ENCODE peak calls at places on chromosomes 5 and 9, in ten cellular contexts. One of them, this sample, is unnamed.

GRCh38 chr5:21071421-21071820 is 1083.4 kb upstream of the CDH18 start:
- DNase-seq in stomach: no peak
- DNase-seq in suprapubic skin: no peak
- DNase-seq in A549: no peak
- DNase-seq in ovary: no peak
- DNase-seq in H1: no peak
- DNase-seq in transverse colon: no peak
- DNase-seq in tibial nerve: no peak
- DNase-seq in K562: no peak
- DNase-seq in esophagus muscularis mucosa: no peak
- DNase-seq in this sample: no peak

GRCh38 chr9:110755179-110755578 is 86.6 kb downstream of the MUSK start:
- DNase-seq in ovary: no peak
- DNase-seq in H1: no peak
- DNase-seq in stomach: no peak
- DNase-seq in suprapubic skin: no peak
- DNase-seq in K562: no peak
- DNase-seq in esophagus muscularis mucosa: no peak
- DNase-seq in A549: no peak
- DNase-seq in transverse colon: no peak
- DNase-seq in tibial nerve: no peak
- DNase-seq in this sample: no peak

GRCh38 chr5:6760636-6761035 is 47.4 kb downstream of the TENT4A start:
- DNase-seq in suprapubic skin: no peak
- DNase-seq in esophagus muscularis mucosa: no peak
- DNase-seq in tibial nerve: peak
- DNase-seq in A549: no peak
- DNase-seq in ovary: no peak
- DNase-seq in stomach: no peak
- DNase-seq in K562: no peak
- DNase-seq in H1: no peak
- DNase-seq in transverse colon: no peak
- DNase-seq in this sample: no peak

GRCh38 chr5:66967826-66968262 is 228.8 kb downstream of the CD180 start:
- DNase-seq in transverse colon: no peak
- DNase-seq in A549: no peak
- DNase-seq in stomach: peak
- DNase-seq in K562: no peak
- DNase-seq in suprapubic skin: no peak
- DNase-seq in ovary: no peak
- DNase-seq in tibial nerve: no peak
- DNase-seq in H1: no peak
- DNase-seq in esophagus muscularis mucosa: no peak
- DNase-seq in this sample: no peak

GRCh38 chr5:149792963-149793362 is 62.9 kb downstream of the PPARGC1B start:
- DNase-seq in suprapubic skin: peak
- DNase-seq in ovary: no peak
- DNase-seq in K562: no peak
- DNase-seq in transverse colon: no peak
- DNase-seq in stomach: no peak
- DNase-seq in A549: peak
- DNase-seq in tibial nerve: no peak
- DNase-seq in H1: no peak
- DNase-seq in esophagus muscularis mucosa: no peak
- DNase-seq in this sample: no peak

GRCh38 chr9:129287595-129288305 is 109.7 kb upstream of the IER5L start:
- DNase-seq in transverse colon: no peak
- DNase-seq in H1: peak
- DNase-seq in A549: no peak
- DNase-seq in tibial nerve: peak
- DNase-seq in esophagus muscularis mucosa: peak
- DNase-seq in suprapubic skin: peak
- DNase-seq in ovary: peak
- DNase-seq in stomach: no peak
- DNase-seq in K562: no peak
- DNase-seq in this sample: peak

GRCh38 chr5:119439140-119439625 is 13.1 kb upstream of the HSD17B4 start:
- DNase-seq in stomach: peak
- DNase-seq in H1: no peak
- DNase-seq in A549: peak
- DNase-seq in transverse colon: peak
- DNase-seq in K562: no peak
- DNase-seq in suprapubic skin: no peak
- DNase-seq in ovary: no peak
- DNase-seq in esophagus muscularis mucosa: no peak
- DNase-seq in tibial nerve: no peak
- DNase-seq in this sample: peak

GRCh38 chr5:174790906-174791305 is 66.5 kb downstream of the MSX2 start:
- DNase-seq in K562: no peak
- DNase-seq in tibial nerve: no peak
- DNase-seq in transverse colon: no peak
- DNase-seq in H1: no peak
- DNase-seq in stomach: no peak
- DNase-seq in esophagus muscularis mucosa: peak
- DNase-seq in A549: no peak
- DNase-seq in ovary: no peak
- DNase-seq in suprapubic skin: no peak
- DNase-seq in this sample: no peak

GRCh38 chr9:106075568-106075967 is 381.2 kb downstream of the TMEM38B start:
- DNase-seq in esophagus muscularis mucosa: no peak
- DNase-seq in transverse colon: no peak
- DNase-seq in A549: no peak
- DNase-seq in stomach: no peak
- DNase-seq in H1: no peak
- DNase-seq in suprapubic skin: no peak
- DNase-seq in ovary: no peak
- DNase-seq in K562: no peak
- DNase-seq in tibial nerve: no peak
- DNase-seq in this sample: no peak

GRCh38 chr9:69748304-69748703 is 11.5 kb downstream of the PTAR1 start:
- DNase-seq in A549: no peak
- DNase-seq in esophagus muscularis mucosa: no peak
- DNase-seq in H1: no peak
- DNase-seq in tibial nerve: no peak
- DNase-seq in stomach: no peak
- DNase-seq in suprapubic skin: no peak
- DNase-seq in K562: no peak
- DNase-seq in ovary: no peak
- DNase-seq in transverse colon: no peak
- DNase-seq in this sample: no peak

GRCh38 chr9:68741751-68742730 is 37.0 kb downstream of the PIP5K1B start:
- DNase-seq in H1: no peak
- DNase-seq in tibial nerve: no peak
- DNase-seq in K562: no peak
- DNase-seq in A549: no peak
- DNase-seq in suprapubic skin: no peak
- DNase-seq in esophagus muscularis mucosa: no peak
- DNase-seq in transverse colon: no peak
- DNase-seq in ovary: no peak
- DNase-seq in stomach: no peak
- DNase-seq in this sample: no peak

GRCh38 chr9:117204971-117205370 is 209.9 kb downstream of the ASTN2 start:
- DNase-seq in H1: no peak
- DNase-seq in stomach: no peak
- DNase-seq in suprapubic skin: no peak
- DNase-seq in K562: no peak
- DNase-seq in esophagus muscularis mucosa: peak
- DNase-seq in ovary: no peak
- DNase-seq in transverse colon: no peak
- DNase-seq in tibial nerve: no peak
- DNase-seq in A549: no peak
- DNase-seq in this sample: no peak
- TF ChIP-seq EP300 in H1: no peak
- TF ChIP-seq EP300 in stomach: no peak
- TF ChIP-seq EP300 in suprapubic skin: no peak
- TF ChIP-seq EP300 in K562: no peak
- TF ChIP-seq EP300 in esophagus muscularis mucosa: no peak
- TF ChIP-seq EP300 in ovary: no peak
- TF ChIP-seq EP300 in transverse colon: no peak
- TF ChIP-seq EP300 in tibial nerve: no peak
- TF ChIP-seq EP300 in A549: no peak
- TF ChIP-seq EP300 in this sample: no peak

DNA sequence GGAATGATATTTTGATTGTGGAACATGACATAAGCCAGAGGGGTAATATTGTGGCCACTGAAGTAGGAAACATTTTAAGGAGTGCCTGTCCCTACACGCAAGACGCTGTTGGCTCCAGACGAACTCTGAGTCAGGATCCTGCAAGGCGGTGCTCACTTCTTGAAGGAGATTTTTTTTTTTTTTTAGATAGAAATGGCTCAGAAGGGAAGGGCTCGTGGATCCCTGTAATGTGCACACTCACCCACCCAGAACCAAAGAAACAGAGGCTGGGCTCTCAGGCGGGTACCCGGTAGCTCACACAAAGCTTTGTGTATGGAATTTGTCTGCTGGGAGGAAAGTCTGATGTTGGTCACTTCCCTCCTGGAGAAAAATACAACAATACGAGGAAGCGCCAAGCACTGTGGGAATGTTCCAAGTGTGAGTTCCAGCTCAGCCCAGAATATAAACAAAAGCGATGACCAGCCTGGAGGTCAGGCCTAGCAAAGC is 25.7 kb downstream of the RAPGEF1 start:
- DNase-seq in ovary: peak
- DNase-seq in A549: peak
- DNase-seq in esophagus muscularis mucosa: no peak
- DNase-seq in transverse colon: no peak
- DNase-seq in tibial nerve: no peak
- DNase-seq in stomach: peak
- DNase-seq in K562: no peak
- DNase-seq in H1: no peak
- DNase-seq in suprapubic skin: no peak
- DNase-seq in this sample: peak
- H3K4me3 ChIP-seq in ovary: no peak
- H3K4me3 ChIP-seq in A549: no peak
- H3K4me3 ChIP-seq in esophagus muscularis mucosa: no peak
- H3K4me3 ChIP-seq in transverse colon: no peak
- H3K4me3 ChIP-seq in tibial nerve: no peak
- H3K4me3 ChIP-seq in stomach: no peak
- H3K4me3 ChIP-seq in K562: no peak
- H3K4me3 ChIP-seq in H1: no peak
- H3K4me3 ChIP-seq in suprapubic skin: no peak
- H3K4me3 ChIP-seq in this sample: no peak

GRCh38 chr5:168460606-168461005 is 25.7 kb upstream of the RARS1 start:
- DNase-seq in ovary: no peak
- DNase-seq in tibial nerve: no peak
- DNase-seq in stomach: no peak
- DNase-seq in K562: no peak
- DNase-seq in suprapubic skin: no peak
- DNase-seq in H1: no peak
- DNase-seq in A549: no peak
- DNase-seq in esophagus muscularis mucosa: no peak
- DNase-seq in transverse colon: no peak
- DNase-seq in this sample: no peak
- TF ChIP-seq EP300 in ovary: no peak
- TF ChIP-seq EP300 in tibial nerve: no peak
- TF ChIP-seq EP300 in stomach: no peak
- TF ChIP-seq EP300 in K562: no peak
- TF ChIP-seq EP300 in suprapubic skin: no peak
- TF ChIP-seq EP300 in H1: no peak
- TF ChIP-seq EP300 in A549: no peak
- TF ChIP-seq EP300 in esophagus muscularis mucosa: no peak
- TF ChIP-seq EP300 in transverse colon: no peak
- TF ChIP-seq EP300 in this sample: no peak

DNA sequence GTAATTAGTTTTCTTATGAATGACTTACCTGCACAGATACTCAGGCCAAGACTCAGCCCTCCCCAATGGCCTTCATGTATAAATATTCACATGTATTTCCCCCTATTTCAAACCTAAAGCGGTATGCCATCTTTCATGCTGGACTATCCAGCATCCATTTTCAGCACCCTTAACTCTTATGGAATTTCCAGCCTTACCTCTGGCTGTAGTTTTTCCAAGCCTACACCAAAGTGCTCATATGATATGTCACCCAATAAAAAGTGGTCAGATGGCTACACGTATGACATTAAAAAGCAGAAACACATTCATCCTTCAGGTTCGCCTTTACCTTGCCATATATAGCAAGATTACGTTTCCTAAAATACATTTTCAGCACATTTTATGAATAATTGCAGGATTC is 205.5 kb downstream of the MEF2C start:
- DNase-seq in K562: no peak
- DNase-seq in ovary: no peak
- DNase-seq in H1: no peak
- DNase-seq in esophagus muscularis mucosa: no peak
- DNase-seq in tibial nerve: no peak
- DNase-seq in stomach: no peak
- DNase-seq in A549: no peak
- DNase-seq in transverse colon: no peak
- DNase-seq in suprapubic skin: no peak
- DNase-seq in this sample: no peak
- H3K4me3 ChIP-seq in K562: no peak
- H3K4me3 ChIP-seq in ovary: no peak
- H3K4me3 ChIP-seq in H1: peak
- H3K4me3 ChIP-seq in esophagus muscularis mucosa: no peak
- H3K4me3 ChIP-seq in tibial nerve: no peak
- H3K4me3 ChIP-seq in stomach: no peak
- H3K4me3 ChIP-seq in A549: no peak
- H3K4me3 ChIP-seq in transverse colon: no peak
- H3K4me3 ChIP-seq in suprapubic skin: no peak
- H3K4me3 ChIP-seq in this sample: no peak

DNA sequence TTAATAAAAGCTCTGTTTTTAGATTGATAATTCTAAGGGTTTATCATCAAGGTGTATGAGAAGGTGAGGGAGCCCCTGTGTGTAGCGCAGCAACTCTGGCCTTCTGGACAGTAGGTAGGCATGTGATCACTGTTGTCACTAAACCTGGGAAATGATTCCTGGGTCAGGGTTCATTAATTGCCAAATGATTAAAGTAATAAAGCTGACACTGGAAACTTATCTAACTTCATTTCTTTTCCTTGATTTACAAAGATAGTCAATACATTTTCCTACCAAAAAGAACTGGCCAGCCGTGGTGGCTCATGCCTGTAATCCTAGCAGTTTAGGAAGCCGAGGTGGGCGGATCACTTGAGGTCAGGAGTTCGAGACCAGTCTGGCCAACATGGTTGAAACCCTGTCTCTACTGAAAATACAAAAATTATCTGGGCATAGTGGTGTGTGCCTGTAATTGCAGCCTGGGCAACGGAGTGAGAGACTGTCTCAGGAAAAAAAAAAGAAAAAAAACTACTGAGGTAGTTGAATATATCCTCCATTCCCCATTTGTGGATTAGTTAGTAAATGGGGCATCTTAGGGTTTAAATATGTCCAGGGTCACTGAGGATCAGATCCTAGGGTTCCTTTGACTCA is 2.4 kb downstream of the EHMT1 start:
- DNase-seq in A549: peak
- DNase-seq in transverse colon: no peak
- DNase-seq in suprapubic skin: no peak
- DNase-seq in esophagus muscularis mucosa: no peak
- DNase-seq in H1: no peak
- DNase-seq in tibial nerve: no peak
- DNase-seq in stomach: no peak
- DNase-seq in K562: no peak
- DNase-seq in ovary: no peak
- DNase-seq in this sample: no peak
- TF ChIP-seq EP300 in A549: no peak
- TF ChIP-seq EP300 in transverse colon: no peak
- TF ChIP-seq EP300 in suprapubic skin: no peak
- TF ChIP-seq EP300 in esophagus muscularis mucosa: no peak
- TF ChIP-seq EP300 in H1: no peak
- TF ChIP-seq EP300 in tibial nerve: no peak
- TF ChIP-seq EP300 in stomach: no peak
- TF ChIP-seq EP300 in K562: no peak
- TF ChIP-seq EP300 in ovary: no peak
- TF ChIP-seq EP300 in this sample: no peak